ENCODE peak calls at places on chromosomes 5 and 9, in four cellular contexts. F is H1, N is fibroblast of lung, U is MM.1S. O is an unnamed sample.

GRCh38 chr9:35689601-35690446 is at the start of gene TPM2:
- DNase-seq in N (peak; percentile 90), U (no peak), F (peak; percentile 84), O (no peak)

GRCh38 chr5:139474815-139475791 is 4.3 kb downstream of the SMIM33 start:
- DNase-seq in N (peak; percentile 69), U (no peak), F (no peak), O (peak; percentile 87)

GRCh38 chr5:147565524-147565923 is 55.7 kb upstream of the DPYSL3 start:
- DNase-seq in F (no peak), N (peak; percentile 96), U (no peak), O (no peak)

GRCh38 chr9:108476574-108476973 is 379.2 kb downstream of the ACTL7B start:
- DNase-seq in U (no peak), N (peak; percentile 44), F (no peak), O (no peak)

GRCh38 chr9:72864327-72864726 is 88.5 kb downstream of the ALDH1A1 start:
- DNase-seq in U (no peak), F (no peak), N (no peak), O (no peak)

GRCh38 chr5:124748687-124749594 is 2.5 kb upstream of the ZNF608 start:
- DNase-seq in F (peak; percentile 73), U (peak; percentile 84), N (peak; percentile 95), O (no peak)

GRCh38 chr5:176578391-176578808 is 29.3 kb downstream of the CDHR2 start:
- DNase-seq in F (peak; percentile 85), U (peak; percentile 39), N (peak; percentile 36), O (peak; percentile 16)

GRCh38 chr5:54756301-54756700 is 229.1 kb downstream of the ESM1 start:
- DNase-seq in N (no peak), U (no peak), F (peak; percentile 13), O (no peak)

GRCh38 chr5:50445281-50445949 is 4.3 kb upstream of the EMB start:
- DNase-seq in U (peak; percentile 83), N (no peak), F (no peak), O (peak; percentile 79)

GRCh38 chr5:103456476-103456875 is 106.1 kb downstream of the NUDT12 start:
- DNase-seq in F (no peak), U (no peak), N (no peak), O (no peak)

GRCh38 chr5:74123928-74124327 is 497.9 kb downstream of the ARHGEF28 start:
- DNase-seq in U (no peak), F (no peak), N (no peak), O (no peak)

GRCh38 chr5:132019857-132020555 is 8.5 kb upstream of the ACSL6 start:
- DNase-seq in N (no peak), U (peak; percentile 93), F (no peak), O (no peak)

GRCh38 chr5:93990504-93991085 is 249.2 kb upstream of the POU5F2 start:
- DNase-seq in F (no peak), N (no peak), U (no peak), O (no peak)

GRCh38 chr5:58459276-58459859 is 518 bp downstream of the PLK2 start:
- DNase-seq in N (no peak), F (peak; percentile 66), U (peak; percentile 44), O (no peak)

GRCh38 chr9:94649100-94649855 is 10.0 kb upstream of the FBP1 start:
- DNase-seq in F (no peak), U (no peak), N (peak; percentile 92), O (no peak)
- H2AFZ ChIP-seq in F (no peak overlapping the region), U (no peak overlapping the region), N (no peak overlapping the region), O (no peak overlapping the region)

GRCh38 chr9:121598167-121599000 is 53.0 kb upstream of the DAB2IP start:
- DNase-seq in F (peak; percentile 88), N (peak; percentile 87), U (no peak), O (no peak)
- TF ChIP-seq EZH2 in F (no peak), N (no peak), U (no peak), O (no peak)

GRCh38 chr5:107217721-107218130 is 453.0 kb downstream of the EFNA5 start:
- DNase-seq in U (no peak), N (no peak), F (no peak), O (no peak)
- H2AFZ ChIP-seq in U (no peak overlapping the region), N (no peak overlapping the region), F (no peak overlapping the region), O (no peak overlapping the region)

GRCh38 chr5:66939094-66939493 is 257.5 kb downstream of the CD180 start:
- DNase-seq in U (no peak), N (no peak), F (no peak), O (no peak)
- TF ChIP-seq EZH2 in U (no peak), N (no peak), F (no peak), O (no peak)

DNA sequence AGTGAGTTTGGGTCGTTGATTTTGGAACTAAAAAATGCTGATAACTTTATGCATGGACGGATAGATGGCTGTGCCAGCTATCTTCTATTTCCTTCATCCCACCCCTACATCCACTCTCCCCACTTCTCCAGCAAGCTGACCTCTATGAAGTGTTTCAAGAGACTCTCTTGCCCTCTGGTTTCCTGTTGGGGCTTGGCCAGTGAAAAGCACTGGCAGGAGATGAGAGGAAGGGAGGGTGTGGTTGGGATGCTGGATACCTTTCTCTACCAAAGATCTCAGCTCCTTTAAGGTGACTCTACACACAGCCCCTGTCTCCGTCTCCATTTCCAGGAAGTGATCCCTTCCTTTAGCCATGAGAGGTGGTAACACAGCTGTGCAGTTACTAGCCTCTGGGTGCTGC is 30.0 kb upstream of the JMY start:
- DNase-seq in F (no peak), N (no peak), U (no peak), O (no peak)
- H2AFZ ChIP-seq in F (no peak overlapping the region), N (no peak overlapping the region), U (no peak overlapping the region), O (no peak overlapping the region)

DNA sequence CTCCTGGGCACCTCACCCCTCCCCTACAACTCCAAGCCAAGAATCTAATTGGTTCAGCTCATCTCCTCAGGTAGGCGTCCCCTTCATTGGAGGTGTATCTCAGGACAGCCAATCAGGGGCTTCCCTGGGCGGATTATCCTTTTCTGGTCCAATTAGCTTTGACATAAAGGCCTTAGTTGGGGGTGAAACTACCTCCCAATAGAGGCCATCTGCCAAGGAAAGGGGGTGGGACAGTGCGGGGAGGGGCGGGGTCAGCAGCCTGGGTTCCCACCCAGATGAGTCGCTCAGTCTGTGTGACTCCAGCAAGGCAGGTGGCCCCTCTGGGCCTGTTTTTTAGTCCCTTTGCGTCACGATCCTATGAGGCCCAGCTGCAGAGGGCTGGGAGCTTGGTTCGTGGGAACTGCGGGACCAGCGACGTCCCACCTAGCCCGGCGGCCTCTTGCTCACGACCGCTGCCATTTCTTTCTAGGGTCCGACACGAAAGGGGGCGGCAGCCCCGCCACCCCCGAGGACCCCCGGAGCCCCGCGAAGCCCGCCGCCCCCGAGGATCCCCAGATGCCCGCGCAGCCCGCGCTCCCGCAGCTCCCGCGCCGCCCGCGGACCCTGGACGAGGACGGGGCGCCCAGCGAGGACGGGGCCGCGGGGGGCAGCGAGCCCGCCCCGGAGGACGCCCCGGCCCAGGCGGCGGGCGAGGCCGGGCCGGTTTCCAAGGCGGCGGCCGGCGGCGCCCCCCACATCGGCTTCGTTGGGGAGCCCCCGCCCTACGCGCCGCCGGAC is 9.0 kb downstream of the PRRT1B start:
- DNase-seq in F (peak; percentile 53), N (no peak), U (no peak), O (no peak)
- TF ChIP-seq EZH2 in F (peak; percentile 5), N (no peak), U (no peak), O (no peak)

DNA sequence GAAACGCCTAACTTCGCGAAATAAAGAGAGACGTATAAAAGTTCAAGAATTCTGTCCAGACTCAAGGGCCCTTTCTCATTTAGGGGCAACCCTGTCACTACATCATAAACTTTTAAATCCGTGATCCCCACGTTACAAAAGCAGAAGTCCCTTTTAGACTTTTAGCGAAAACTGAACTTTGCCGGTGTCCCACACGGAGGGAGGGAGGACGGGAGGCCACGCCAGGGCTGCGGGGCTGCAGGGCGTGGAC is 517 bp upstream of the F2R start:
- DNase-seq in U (peak; percentile 19), N (no peak), F (no peak), O (no peak)
- H2AFZ ChIP-seq in U (peak overlapping the region; percentile 99), N (no peak overlapping the region), F (peak overlapping the region; percentile 14), O (peak overlapping the region; percentile 54)

GRCh38 chr5:135489466-135490244 is 37.5 kb upstream of the TIFAB start:
- DNase-seq in N (no peak), U (no peak), F (peak; percentile 55), O (no peak)

GRCh38 chr5:135491552-135492318 is 39.6 kb upstream of the TIFAB start:
- DNase-seq in F (peak; percentile 74), U (peak; percentile 34), N (no peak), O (no peak)

GRCh38 chr5:135488727-135489465 is 36.7 kb upstream of the TIFAB start:
- DNase-seq in F (peak; percentile 84), U (no peak), N (peak; percentile 79), O (no peak)

GRCh38 chr5:135491038-135491551 is 38.9 kb upstream of the TIFAB start:
- DNase-seq in N (no peak), U (no peak), F (no peak), O (no peak)

DNA sequence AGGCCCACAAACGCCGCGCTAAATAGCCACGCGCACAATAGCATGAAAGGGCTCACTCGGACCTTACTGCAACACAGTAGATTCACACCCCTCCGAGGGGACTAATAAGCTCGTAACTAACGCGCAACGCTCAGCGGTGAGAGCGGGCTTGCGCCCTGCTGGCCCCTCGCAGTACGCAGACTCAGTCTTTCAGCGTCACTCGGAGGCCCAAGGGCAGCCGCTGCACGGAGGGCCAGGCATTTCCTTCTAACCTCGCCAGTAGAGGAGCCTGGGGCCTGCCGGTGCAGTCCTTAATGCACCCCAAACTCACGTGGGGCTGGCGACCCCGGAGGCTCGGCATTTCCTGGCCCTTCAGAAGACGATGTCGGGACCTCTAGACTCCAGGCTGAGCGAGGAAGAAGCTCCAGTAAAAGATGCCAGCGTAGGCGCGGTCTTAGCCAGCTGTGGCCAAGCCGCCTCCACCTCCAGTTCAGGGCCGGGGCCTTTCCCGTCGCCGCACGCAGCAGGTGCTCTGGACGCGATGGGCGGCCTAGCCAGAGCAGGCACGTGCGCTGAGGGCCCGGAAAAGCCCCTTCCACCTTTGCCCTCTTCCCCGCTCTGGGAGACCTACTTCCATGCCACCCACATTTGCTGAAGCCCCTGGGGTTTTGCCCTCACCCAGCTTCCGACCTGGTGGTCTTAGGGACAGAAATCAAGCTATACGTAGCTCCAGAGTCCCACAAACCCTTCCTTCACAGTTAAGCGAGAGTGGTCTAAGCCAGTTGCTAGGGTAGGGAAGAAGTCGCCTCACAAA is 38.3 kb upstream of the TIFAB start:
- DNase-seq in F (peak; percentile 75), U (no peak), N (no peak), O (no peak)
- TF ChIP-seq EZH2 in F (peak; percentile 91), U (no peak), N (no peak), O (no peak)

O was measured in DND-41.